ENCODE peak calls at places on chromosomes 7 and 10, in ten cellular contexts. One of them, this sample, is unnamed.

GRCh38 chr10:59098811-59099452 is 77.5 kb upstream of the PHYHIPL start:
- DNase-seq in lower leg skin: no peak
- DNase-seq in stimulated activated effector memory CD8-positive, alpha-beta T cell treated with anti-CD3 and anti-CD28 coated beads, Interleukin-12 subunit alpha, Interleukin-12 subunit beta, amount 100 ng/mL, for 72 hours: no peak
- DNase-seq in colonic mucosa: no peak
- DNase-seq in stimulated activated CD8-positive, alpha-beta memory T cell treated with anti-CD3 and anti-CD28 coated beads, Interleukin-2, amount 100 ng/mL, for 48 hours: no peak
- DNase-seq in activated naive CD8-positive, alpha-beta T cell treated with anti-CD3 and anti-CD28 coated beads, Interleukin-2, amount 50 U/mL, for 24 hours: no peak
- DNase-seq in glomerular endothelial cell: no peak
- DNase-seq in stomach: no peak
- DNase-seq in NCI-H510A: no peak
- DNase-seq in AG09309: peak
- DNase-seq in this sample: no peak

GRCh38 chr7:104943502-104944343 is 70.3 kb upstream of the KMT2E start:
- DNase-seq in lower leg skin: peak
- DNase-seq in stimulated activated effector memory CD8-positive, alpha-beta T cell treated with anti-CD3 and anti-CD28 coated beads, Interleukin-12 subunit alpha, Interleukin-12 subunit beta, amount 100 ng/mL, for 72 hours: peak
- DNase-seq in colonic mucosa: peak
- DNase-seq in stimulated activated CD8-positive, alpha-beta memory T cell treated with anti-CD3 and anti-CD28 coated beads, Interleukin-2, amount 100 ng/mL, for 48 hours: peak
- DNase-seq in activated naive CD8-positive, alpha-beta T cell treated with anti-CD3 and anti-CD28 coated beads, Interleukin-2, amount 50 U/mL, for 24 hours: peak
- DNase-seq in glomerular endothelial cell: peak
- DNase-seq in stomach: peak
- DNase-seq in NCI-H510A: peak
- DNase-seq in AG09309: no peak
- DNase-seq in this sample: peak

GRCh38 chr7:82964150-82964882 is 198.4 kb downstream of the PCLO start:
- DNase-seq in lower leg skin: no peak
- DNase-seq in stimulated activated effector memory CD8-positive, alpha-beta T cell treated with anti-CD3 and anti-CD28 coated beads, Interleukin-12 subunit alpha, Interleukin-12 subunit beta, amount 100 ng/mL, for 72 hours: no peak
- DNase-seq in colonic mucosa: no peak
- DNase-seq in stimulated activated CD8-positive, alpha-beta memory T cell treated with anti-CD3 and anti-CD28 coated beads, Interleukin-2, amount 100 ng/mL, for 48 hours: no peak
- DNase-seq in activated naive CD8-positive, alpha-beta T cell treated with anti-CD3 and anti-CD28 coated beads, Interleukin-2, amount 50 U/mL, for 24 hours: no peak
- DNase-seq in glomerular endothelial cell: no peak
- DNase-seq in stomach: no peak
- DNase-seq in NCI-H510A: peak
- DNase-seq in AG09309: no peak
- DNase-seq in this sample: no peak

GRCh38 chr7:44755698-44756627 is 7.3 kb downstream of the ZMIZ2 start:
- DNase-seq in lower leg skin: no peak
- DNase-seq in stimulated activated effector memory CD8-positive, alpha-beta T cell treated with anti-CD3 and anti-CD28 coated beads, Interleukin-12 subunit alpha, Interleukin-12 subunit beta, amount 100 ng/mL, for 72 hours: no peak
- DNase-seq in colonic mucosa: no peak
- DNase-seq in stimulated activated CD8-positive, alpha-beta memory T cell treated with anti-CD3 and anti-CD28 coated beads, Interleukin-2, amount 100 ng/mL, for 48 hours: no peak
- DNase-seq in activated naive CD8-positive, alpha-beta T cell treated with anti-CD3 and anti-CD28 coated beads, Interleukin-2, amount 50 U/mL, for 24 hours: no peak
- DNase-seq in glomerular endothelial cell: no peak
- DNase-seq in stomach: peak
- DNase-seq in NCI-H510A: no peak
- DNase-seq in AG09309: no peak
- DNase-seq in this sample: no peak

GRCh38 chr7:128874140-128875031 is 11.7 kb downstream of the ATP6V1F start:
- DNase-seq in lower leg skin: no peak
- DNase-seq in stimulated activated effector memory CD8-positive, alpha-beta T cell treated with anti-CD3 and anti-CD28 coated beads, Interleukin-12 subunit alpha, Interleukin-12 subunit beta, amount 100 ng/mL, for 72 hours: no peak
- DNase-seq in colonic mucosa: peak
- DNase-seq in stimulated activated CD8-positive, alpha-beta memory T cell treated with anti-CD3 and anti-CD28 coated beads, Interleukin-2, amount 100 ng/mL, for 48 hours: no peak
- DNase-seq in activated naive CD8-positive, alpha-beta T cell treated with anti-CD3 and anti-CD28 coated beads, Interleukin-2, amount 50 U/mL, for 24 hours: no peak
- DNase-seq in glomerular endothelial cell: no peak
- DNase-seq in stomach: no peak
- DNase-seq in NCI-H510A: peak
- DNase-seq in AG09309: no peak
- DNase-seq in this sample: no peak

GRCh38 chr10:52571018-52571417 is 201.6 kb downstream of the MBL2 start:
- DNase-seq in lower leg skin: no peak
- DNase-seq in stimulated activated effector memory CD8-positive, alpha-beta T cell treated with anti-CD3 and anti-CD28 coated beads, Interleukin-12 subunit alpha, Interleukin-12 subunit beta, amount 100 ng/mL, for 72 hours: no peak
- DNase-seq in colonic mucosa: no peak
- DNase-seq in stimulated activated CD8-positive, alpha-beta memory T cell treated with anti-CD3 and anti-CD28 coated beads, Interleukin-2, amount 100 ng/mL, for 48 hours: no peak
- DNase-seq in activated naive CD8-positive, alpha-beta T cell treated with anti-CD3 and anti-CD28 coated beads, Interleukin-2, amount 50 U/mL, for 24 hours: no peak
- DNase-seq in glomerular endothelial cell: no peak
- DNase-seq in stomach: no peak
- DNase-seq in NCI-H510A: no peak
- DNase-seq in AG09309: no peak
- DNase-seq in this sample: no peak

GRCh38 chr7:123643495-123644428 is 11.9 kb upstream of the LMOD2 start:
- DNase-seq in lower leg skin: no peak
- DNase-seq in stimulated activated effector memory CD8-positive, alpha-beta T cell treated with anti-CD3 and anti-CD28 coated beads, Interleukin-12 subunit alpha, Interleukin-12 subunit beta, amount 100 ng/mL, for 72 hours: no peak
- DNase-seq in colonic mucosa: no peak
- DNase-seq in stimulated activated CD8-positive, alpha-beta memory T cell treated with anti-CD3 and anti-CD28 coated beads, Interleukin-2, amount 100 ng/mL, for 48 hours: no peak
- DNase-seq in activated naive CD8-positive, alpha-beta T cell treated with anti-CD3 and anti-CD28 coated beads, Interleukin-2, amount 50 U/mL, for 24 hours: no peak
- DNase-seq in glomerular endothelial cell: peak
- DNase-seq in stomach: no peak
- DNase-seq in NCI-H510A: peak
- DNase-seq in AG09309: peak
- DNase-seq in this sample: no peak

GRCh38 chr10:64379898-64380297 is 858.7 kb downstream of the REEP3 start:
- DNase-seq in lower leg skin: no peak
- DNase-seq in stimulated activated effector memory CD8-positive, alpha-beta T cell treated with anti-CD3 and anti-CD28 coated beads, Interleukin-12 subunit alpha, Interleukin-12 subunit beta, amount 100 ng/mL, for 72 hours: no peak
- DNase-seq in colonic mucosa: peak
- DNase-seq in stimulated activated CD8-positive, alpha-beta memory T cell treated with anti-CD3 and anti-CD28 coated beads, Interleukin-2, amount 100 ng/mL, for 48 hours: no peak
- DNase-seq in activated naive CD8-positive, alpha-beta T cell treated with anti-CD3 and anti-CD28 coated beads, Interleukin-2, amount 50 U/mL, for 24 hours: no peak
- DNase-seq in glomerular endothelial cell: no peak
- DNase-seq in stomach: no peak
- DNase-seq in NCI-H510A: no peak
- DNase-seq in AG09309: no peak
- DNase-seq in this sample: no peak

GRCh38 chr10:43671659-43672555 is 23.2 kb upstream of the ZNF32 start:
- DNase-seq in lower leg skin: peak
- DNase-seq in stimulated activated effector memory CD8-positive, alpha-beta T cell treated with anti-CD3 and anti-CD28 coated beads, Interleukin-12 subunit alpha, Interleukin-12 subunit beta, amount 100 ng/mL, for 72 hours: peak
- DNase-seq in colonic mucosa: peak
- DNase-seq in stimulated activated CD8-positive, alpha-beta memory T cell treated with anti-CD3 and anti-CD28 coated beads, Interleukin-2, amount 100 ng/mL, for 48 hours: no peak
- DNase-seq in activated naive CD8-positive, alpha-beta T cell treated with anti-CD3 and anti-CD28 coated beads, Interleukin-2, amount 50 U/mL, for 24 hours: no peak
- DNase-seq in glomerular endothelial cell: peak
- DNase-seq in stomach: peak
- DNase-seq in NCI-H510A: peak
- DNase-seq in AG09309: no peak
- DNase-seq in this sample: peak